ENCODE peak calls at places on chromosome 2, in six cellular contexts. One of them, this sample, is unnamed.

GRCh38 chr2:45888167-45888566 is 236.7 kb downstream of the PRKCE start:
- DNase-seq in NCI-H510A treated with DMSO at 0.1 percent for 48 hours: no peak
- DNase-seq in SJCRH30: no peak
- DNase-seq in NCI-H1417: no peak
- DNase-seq in CD4-positive, alpha-beta memory T cell: no peak
- DNase-seq in ELR: peak
- DNase-seq in this sample: no peak

GRCh38 chr2:20618468-20618885 is 32.4 kb downstream of the HS1BP3 start:
- DNase-seq in NCI-H1417: no peak
- DNase-seq in ELR: no peak
- DNase-seq in NCI-H510A treated with DMSO at 0.1 percent for 48 hours: no peak
- DNase-seq in CD4-positive, alpha-beta memory T cell: no peak
- DNase-seq in SJCRH30: no peak
- DNase-seq in this sample: no peak

GRCh38 chr2:213199871-213200270 is 48.5 kb upstream of the IKZF2 start:
- DNase-seq in ELR: peak
- DNase-seq in SJCRH30: no peak
- DNase-seq in CD4-positive, alpha-beta memory T cell: no peak
- DNase-seq in NCI-H510A treated with DMSO at 0.1 percent for 48 hours: no peak
- DNase-seq in NCI-H1417: no peak
- DNase-seq in this sample: no peak

GRCh38 chr2:68926782-68927181 is 25.9 kb downstream of the GKN2 start:
- DNase-seq in SJCRH30: no peak
- DNase-seq in NCI-H510A treated with DMSO at 0.1 percent for 48 hours: no peak
- DNase-seq in ELR: no peak
- DNase-seq in NCI-H1417: no peak
- DNase-seq in CD4-positive, alpha-beta memory T cell: no peak
- DNase-seq in this sample: no peak

GRCh38 chr2:182866461-182867369 is at the start of gene FRZB:
- DNase-seq in NCI-H510A treated with DMSO at 0.1 percent for 48 hours: peak
- DNase-seq in SJCRH30: peak
- DNase-seq in CD4-positive, alpha-beta memory T cell: no peak
- DNase-seq in ELR: peak
- DNase-seq in NCI-H1417: no peak
- DNase-seq in this sample: peak

GRCh38 chr2:226802573-226802972 is 3.0 kb upstream of the IRS1 start:
- DNase-seq in NCI-H510A treated with DMSO at 0.1 percent for 48 hours: peak
- DNase-seq in NCI-H1417: peak
- DNase-seq in SJCRH30: peak
- DNase-seq in ELR: peak
- DNase-seq in CD4-positive, alpha-beta memory T cell: peak
- DNase-seq in this sample: no peak

GRCh38 chr2:30408961-30409387 is 38.1 kb upstream of the LCLAT1 start:
- DNase-seq in NCI-H1417: no peak
- DNase-seq in CD4-positive, alpha-beta memory T cell: no peak
- DNase-seq in SJCRH30: no peak
- DNase-seq in ELR: peak
- DNase-seq in NCI-H510A treated with DMSO at 0.1 percent for 48 hours: no peak
- DNase-seq in this sample: no peak

GRCh38 chr2:99101697-99102096 is 39.8 kb upstream of the C2orf15 start:
- DNase-seq in CD4-positive, alpha-beta memory T cell: no peak
- DNase-seq in SJCRH30: no peak
- DNase-seq in ELR: peak
- DNase-seq in NCI-H510A treated with DMSO at 0.1 percent for 48 hours: no peak
- DNase-seq in NCI-H1417: no peak
- DNase-seq in this sample: no peak

GRCh38 chr2:25453199-25453903 is 111.6 kb upstream of the DNMT3A start:
- DNase-seq in NCI-H510A treated with DMSO at 0.1 percent for 48 hours: no peak
- DNase-seq in NCI-H1417: no peak
- DNase-seq in ELR: peak
- DNase-seq in CD4-positive, alpha-beta memory T cell: no peak
- DNase-seq in SJCRH30: no peak
- DNase-seq in this sample: no peak

GRCh38 chr2:96960271-96960955 is 26.0 kb downstream of the FAM178B start:
- DNase-seq in NCI-H510A treated with DMSO at 0.1 percent for 48 hours: peak
- DNase-seq in CD4-positive, alpha-beta memory T cell: peak
- DNase-seq in NCI-H1417: peak
- DNase-seq in SJCRH30: peak
- DNase-seq in ELR: peak
- DNase-seq in this sample: peak

GRCh38 chr2:38704664-38705063 is 38.8 kb downstream of the GALM start:
- DNase-seq in CD4-positive, alpha-beta memory T cell: no peak
- DNase-seq in NCI-H1417: no peak
- DNase-seq in NCI-H510A treated with DMSO at 0.1 percent for 48 hours: no peak
- DNase-seq in ELR: no peak
- DNase-seq in SJCRH30: no peak
- DNase-seq in this sample: no peak

GRCh38 chr2:133293544-133294270 is 274.6 kb downstream of the NCKAP5 start:
- DNase-seq in NCI-H1417: no peak
- DNase-seq in ELR: peak
- DNase-seq in CD4-positive, alpha-beta memory T cell: no peak
- DNase-seq in NCI-H510A treated with DMSO at 0.1 percent for 48 hours: no peak
- DNase-seq in SJCRH30: no peak
- DNase-seq in this sample: no peak

GRCh38 chr2:9286553-9287399 is 80.2 kb downstream of the ASAP2 start:
- DNase-seq in SJCRH30: no peak
- DNase-seq in NCI-H1417: no peak
- DNase-seq in CD4-positive, alpha-beta memory T cell: no peak
- DNase-seq in ELR: peak
- DNase-seq in NCI-H510A treated with DMSO at 0.1 percent for 48 hours: no peak
- DNase-seq in this sample: no peak

GRCh38 chr2:3097804-3098203 is 279.8 kb downstream of the EIPR1 start:
- DNase-seq in NCI-H510A treated with DMSO at 0.1 percent for 48 hours: no peak
- DNase-seq in SJCRH30: no peak
- DNase-seq in NCI-H1417: no peak
- DNase-seq in CD4-positive, alpha-beta memory T cell: no peak
- DNase-seq in ELR: no peak
- DNase-seq in this sample: no peak

GRCh38 chr2:20012282-20013060 is at the start of gene MATN3:
- DNase-seq in NCI-H1417: peak
- DNase-seq in CD4-positive, alpha-beta memory T cell: peak
- DNase-seq in ELR: peak
- DNase-seq in SJCRH30: peak
- DNase-seq in NCI-H510A treated with DMSO at 0.1 percent for 48 hours: peak
- DNase-seq in this sample: no peak

GRCh38 chr2:150944315-150944714 is 317.3 kb downstream of the RBM43 start:
- DNase-seq in NCI-H1417: no peak
- DNase-seq in ELR: no peak
- DNase-seq in SJCRH30: no peak
- DNase-seq in CD4-positive, alpha-beta memory T cell: no peak
- DNase-seq in NCI-H510A treated with DMSO at 0.1 percent for 48 hours: no peak
- DNase-seq in this sample: no peak

GRCh38 chr2:217865373-217865772 is 137.4 kb downstream of the TNS1 start:
- DNase-seq in NCI-H1417: no peak
- DNase-seq in ELR: no peak
- DNase-seq in SJCRH30: no peak
- DNase-seq in NCI-H510A treated with DMSO at 0.1 percent for 48 hours: no peak
- DNase-seq in CD4-positive, alpha-beta memory T cell: no peak
- DNase-seq in this sample: no peak

GRCh38 chr2:239178484-239178883 is 222.3 kb downstream of the HDAC4 start:
- DNase-seq in ELR: no peak
- DNase-seq in NCI-H510A treated with DMSO at 0.1 percent for 48 hours: no peak
- DNase-seq in CD4-positive, alpha-beta memory T cell: no peak
- DNase-seq in SJCRH30: no peak
- DNase-seq in NCI-H1417: no peak
- DNase-seq in this sample: no peak

GRCh38 chr2:8956789-8957188 is 46.7 kb downstream of the MBOAT2 start:
- DNase-seq in ELR: no peak
- DNase-seq in SJCRH30: no peak
- DNase-seq in NCI-H510A treated with DMSO at 0.1 percent for 48 hours: no peak
- DNase-seq in CD4-positive, alpha-beta memory T cell: no peak
- DNase-seq in NCI-H1417: no peak
- DNase-seq in this sample: no peak

GRCh38 chr2:55175254-55176093 is 56.6 kb downstream of the CLHC1 start:
- DNase-seq in ELR: peak
- DNase-seq in NCI-H510A treated with DMSO at 0.1 percent for 48 hours: peak
- DNase-seq in CD4-positive, alpha-beta memory T cell: peak
- DNase-seq in SJCRH30: no peak
- DNase-seq in NCI-H1417: no peak
- DNase-seq in this sample: no peak

GRCh38 chr2:241445426-241445825 is 63.0 kb downstream of the STK25 start:
- DNase-seq in ELR: no peak
- DNase-seq in CD4-positive, alpha-beta memory T cell: no peak
- DNase-seq in NCI-H1417: no peak
- DNase-seq in NCI-H510A treated with DMSO at 0.1 percent for 48 hours: no peak
- DNase-seq in SJCRH30: no peak
- DNase-seq in this sample: no peak

GRCh38 chr2:88627856-88628568 is 748 bp upstream of the EIF2AK3 start:
- DNase-seq in NCI-H1417: no peak
- DNase-seq in NCI-H510A treated with DMSO at 0.1 percent for 48 hours: peak
- DNase-seq in ELR: peak
- DNase-seq in CD4-positive, alpha-beta memory T cell: peak
- DNase-seq in SJCRH30: peak
- DNase-seq in this sample: peak

GRCh38 chr2:23505984-23506380 is 121.0 kb downstream of the KLHL29 start:
- DNase-seq in NCI-H1417: no peak
- DNase-seq in SJCRH30: no peak
- DNase-seq in NCI-H510A treated with DMSO at 0.1 percent for 48 hours: no peak
- DNase-seq in ELR: no peak
- DNase-seq in CD4-positive, alpha-beta memory T cell: no peak
- DNase-seq in this sample: no peak

GRCh38 chr2:105674859-105675541 is 69.7 kb upstream of the NCK2 start:
- DNase-seq in CD4-positive, alpha-beta memory T cell: peak
- DNase-seq in NCI-H510A treated with DMSO at 0.1 percent for 48 hours: no peak
- DNase-seq in SJCRH30: no peak
- DNase-seq in ELR: no peak
- DNase-seq in NCI-H1417: no peak
- DNase-seq in this sample: no peak

GRCh38 chr2:43142921-43143438 is 83.4 kb downstream of the ZFP36L2 start:
- DNase-seq in SJCRH30: peak
- DNase-seq in CD4-positive, alpha-beta memory T cell: no peak
- DNase-seq in NCI-H1417: no peak
- DNase-seq in ELR: peak
- DNase-seq in NCI-H510A treated with DMSO at 0.1 percent for 48 hours: no peak
- DNase-seq in this sample: no peak

GRCh38 chr2:95670167-95670566 is 78.4 kb downstream of the TRIM43 start:
- DNase-seq in ELR: peak
- DNase-seq in NCI-H510A treated with DMSO at 0.1 percent for 48 hours: no peak
- DNase-seq in NCI-H1417: no peak
- DNase-seq in SJCRH30: no peak
- DNase-seq in CD4-positive, alpha-beta memory T cell: no peak
- DNase-seq in this sample: no peak

GRCh38 chr2:25825238-25825637 is 53.0 kb downstream of the ASXL2 start:
- DNase-seq in NCI-H1417: no peak
- DNase-seq in SJCRH30: no peak
- DNase-seq in CD4-positive, alpha-beta memory T cell: peak
- DNase-seq in NCI-H510A treated with DMSO at 0.1 percent for 48 hours: no peak
- DNase-seq in ELR: no peak
- DNase-seq in this sample: no peak

GRCh38 chr2:197285361-197285760 is 25.2 kb downstream of the ANKRD44 start:
- DNase-seq in CD4-positive, alpha-beta memory T cell: no peak
- DNase-seq in SJCRH30: no peak
- DNase-seq in NCI-H510A treated with DMSO at 0.1 percent for 48 hours: no peak
- DNase-seq in NCI-H1417: no peak
- DNase-seq in ELR: no peak
- DNase-seq in this sample: no peak

GRCh38 chr2:181072486-181072885 is 92.1 kb downstream of the UBE2E3 start:
- DNase-seq in NCI-H510A treated with DMSO at 0.1 percent for 48 hours: no peak
- DNase-seq in ELR: peak
- DNase-seq in SJCRH30: no peak
- DNase-seq in CD4-positive, alpha-beta memory T cell: no peak
- DNase-seq in NCI-H1417: no peak
- DNase-seq in this sample: no peak

GRCh38 chr2:74835831-74836674 is 2.1 kb downstream of the HK2 start:
- DNase-seq in CD4-positive, alpha-beta memory T cell: peak
- DNase-seq in ELR: peak
- DNase-seq in NCI-H510A treated with DMSO at 0.1 percent for 48 hours: peak
- DNase-seq in SJCRH30: peak
- DNase-seq in NCI-H1417: peak
- DNase-seq in this sample: no peak

GRCh38 chr2:171159326-171160118 is 1.2 kb downstream of the TLK1 start:
- DNase-seq in NCI-H1417: peak
- DNase-seq in NCI-H510A treated with DMSO at 0.1 percent for 48 hours: peak
- DNase-seq in ELR: peak
- DNase-seq in CD4-positive, alpha-beta memory T cell: peak
- DNase-seq in SJCRH30: peak
- DNase-seq in this sample: no peak